ENCODE peak calls at places on chromosome 21, in four cellular contexts. A is K562, H is SK-N-SH, Y is GM12878. N is an unnamed sample.

GRCh38 chr21:17780539-17780938 is 38.6 kb downstream of the C21orf91 start:
- DNase-seq in Y (peak), H (no peak), A (no peak), N (no peak)

GRCh38 chr21:30747159-30747558 is at the start of gene KRTAP21-2:
- DNase-seq in H (no peak), Y (no peak), A (no peak), N (no peak)

GRCh38 chr21:35053356-35054096 is 4.4 kb upstream of the RUNX1 start:
- DNase-seq in Y (no peak), A (peak), H (no peak), N (peak)

GRCh38 chr21:29135481-29135880 is 5.0 kb downstream of the MAP3K7CL start:
- DNase-seq in H (no peak), A (no peak), Y (no peak), N (no peak)

GRCh38 chr21:17371470-17371869 is 141.4 kb upstream of the CXADR start:
- DNase-seq in Y (no peak), H (no peak), A (no peak), N (no peak)

GRCh38 chr21:20874202-20874601 is 124.0 kb upstream of the NCAM2 start:
- DNase-seq in H (no peak), Y (no peak), A (no peak), N (no peak)

GRCh38 chr21:34517491-34518245 is 5.7 kb upstream of the KCNE1 start:
- DNase-seq in A (peak), H (no peak), Y (no peak), N (peak)

GRCh38 chr21:34073032-34073748 is at the start of the genes MRPS6 and SLC5A3:
- DNase-seq in Y (no peak), H (peak), A (peak), N (peak)

GRCh38 chr21:35113064-35113463 is 64.0 kb upstream of the RUNX1 start:
- DNase-seq in Y (no peak), H (no peak), A (peak), N (no peak)

GRCh38 chr21:30146558-30147282 is 19.9 kb downstream of the CLDN17 start:
- DNase-seq in A (no peak), Y (no peak), H (no peak), N (no peak)

GRCh38 chr21:34092241-34092921 is 19.0 kb downstream of the MRPS6 start:
- DNase-seq in Y (no peak), H (no peak), A (no peak), N (no peak)

DNA sequence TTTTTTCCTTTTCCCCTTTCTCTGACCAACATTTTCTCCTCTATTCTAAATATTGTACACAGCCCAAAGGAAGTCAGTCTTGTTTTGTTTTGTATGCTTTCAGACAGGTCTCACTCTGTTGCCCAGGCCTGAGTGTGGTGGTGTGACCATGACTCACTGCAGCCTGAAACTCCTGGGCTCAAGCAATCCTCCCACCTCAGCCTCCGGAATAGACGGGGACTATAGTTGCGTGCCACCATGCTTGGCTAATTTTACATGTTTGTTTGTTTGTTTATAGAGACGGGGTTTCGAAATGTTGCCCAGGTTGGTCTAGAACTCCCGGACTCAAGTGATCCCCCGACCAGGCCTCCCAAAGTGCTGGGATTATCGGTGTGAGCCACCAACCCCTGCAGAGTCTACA is 72.8 kb downstream of the NRIP1 start:
- DNase-seq in A (peak), H (no peak), Y (no peak), N (no peak)
- TF ChIP-seq YY1 in A (no peak), H (no peak), Y (no peak), N (no peak)

DNA sequence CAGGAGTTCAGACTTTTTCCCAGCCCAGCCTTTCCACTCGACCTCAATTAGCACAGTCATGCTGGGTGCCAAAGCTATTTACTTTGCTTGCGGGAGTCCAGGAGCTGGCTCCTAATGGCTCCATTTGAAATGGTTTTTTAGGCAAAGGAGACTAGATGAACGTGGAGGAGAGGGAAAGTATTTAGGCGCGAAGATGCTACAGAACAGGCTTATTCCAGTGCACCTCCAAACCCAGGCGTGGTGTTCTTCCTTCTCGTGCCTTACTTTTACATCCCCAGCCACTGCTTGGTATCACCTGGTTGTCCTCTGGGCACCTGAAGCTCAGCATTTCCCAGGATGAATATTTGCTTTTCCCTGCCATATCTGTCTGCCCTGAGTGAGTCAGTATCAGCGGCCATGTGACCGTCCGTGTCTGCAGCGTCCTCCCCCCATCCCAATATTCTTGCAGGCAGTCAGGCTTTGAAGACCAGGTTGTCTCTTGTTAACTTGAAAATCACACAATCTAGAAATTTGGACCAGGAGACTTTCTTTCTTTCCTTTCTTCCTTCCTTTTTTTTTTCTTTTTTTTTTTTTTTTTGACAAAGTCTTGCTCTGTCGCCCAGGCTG is 198.5 kb downstream of the DYRK1A start:
- DNase-seq in Y (no peak), H (no peak), A (peak), N (peak)
- TF ChIP-seq FOXM1 in Y (no peak), H (no peak), A (no peak), N (no peak)

GRCh38 chr21:39118061-39118460 is 65.2 kb downstream of the PSMG1 start:
- DNase-seq in Y (no peak), H (no peak), A (no peak), N (no peak)
- TF ChIP-seq YY1 in Y (no peak), H (no peak), A (no peak), N (no peak)

GRCh38 chr21:41950941-41951408 is 2.8 kb downstream of the C2CD2 start:
- DNase-seq in Y (no peak), H (no peak), A (no peak), N (no peak)

GRCh38 chr21:41948404-41948895 is 5.4 kb downstream of the C2CD2 start:
- DNase-seq in A (no peak), Y (no peak), H (no peak), N (no peak)

GRCh38 chr21:41945982-41946381 is 7.8 kb downstream of the C2CD2 start:
- DNase-seq in Y (no peak), H (no peak), A (no peak), N (no peak)

GRCh38 chr21:41948901-41949300 is 4.9 kb downstream of the C2CD2 start:
- DNase-seq in H (no peak), A (no peak), Y (no peak), N (no peak)

DNA sequence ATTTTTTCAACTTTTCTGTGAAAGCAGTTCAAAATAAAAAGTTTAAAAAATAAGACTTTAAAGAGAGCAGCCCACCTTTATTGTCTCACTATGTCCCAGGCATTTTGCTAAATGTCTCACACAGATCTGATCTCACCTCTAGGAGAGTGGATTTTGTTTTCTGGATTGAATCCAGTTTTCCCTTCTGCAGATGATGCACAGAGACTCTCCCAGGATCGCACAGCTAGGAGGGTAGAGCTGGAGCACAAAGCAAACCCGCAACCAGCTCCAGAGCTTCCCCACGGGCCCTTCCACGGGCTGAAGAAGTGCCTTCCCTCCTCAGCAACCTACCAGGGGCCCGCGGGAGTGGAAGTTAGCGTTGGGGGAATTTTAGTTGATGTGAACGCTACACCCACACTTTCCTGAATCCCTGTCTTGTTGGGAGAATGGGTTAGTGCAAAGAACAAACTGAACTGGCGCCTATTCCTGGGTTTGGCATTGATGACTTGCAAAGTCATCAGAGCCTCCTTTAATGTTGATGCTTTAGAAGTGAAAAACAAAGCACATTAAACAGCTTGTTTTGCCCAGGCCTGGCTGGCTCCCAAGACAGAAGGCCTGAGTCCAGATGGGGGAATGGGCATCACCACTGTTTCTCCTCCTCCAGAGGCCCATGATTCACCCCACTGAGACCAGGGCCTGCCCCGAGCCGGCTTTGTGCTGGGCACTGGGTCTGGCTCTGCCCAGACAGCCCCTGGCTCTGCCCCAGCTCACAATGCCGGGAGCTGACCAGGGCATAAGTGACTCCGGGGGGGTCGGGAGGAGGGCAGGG is 6.0 kb downstream of the C2CD2 start:
- DNase-seq in A (no peak), Y (no peak), H (no peak), N (no peak)
- TF ChIP-seq FOXM1 in A (no peak), Y (no peak), H (no peak), N (no peak)

GRCh38 chr21:43208561-43209332 is 39.9 kb downstream of the CRYAA start:
- DNase-seq in A (no peak), H (no peak), Y (no peak), N (no peak)

GRCh38 chr21:43207868-43208267 is 39.1 kb downstream of the CRYAA start:
- DNase-seq in Y (no peak), A (no peak), H (no peak), N (no peak)

GRCh38 chr21:43210454-43211084 is 41.8 kb downstream of the CRYAA start:
- DNase-seq in H (no peak), Y (no peak), A (no peak), N (no peak)

GRCh38 chr21:43211085-43212071 is 42.6 kb downstream of the CRYAA start:
- DNase-seq in Y (no peak), H (peak), A (no peak), N (peak)

GRCh38 chr21:43209575-43210453 is 41.0 kb downstream of the CRYAA start:
- DNase-seq in H (peak), Y (no peak), A (peak), N (peak)
- TF ChIP-seq YY1 in H (no peak), Y (no peak), A (no peak), N (no peak)

GRCh38 chr21:32940079-32941014 is 85.4 kb upstream of the OLIG2 start:
- DNase-seq in A (peak), Y (no peak), H (peak), N (peak)
- TF ChIP-seq FOXM1 in A (no peak), Y (no peak), H (no peak), N (no peak)

GRCh38 chr21:45963225-45963555 is 18.4 kb upstream of the COL6A1 start:
- DNase-seq in H (no peak), Y (no peak), A (no peak), N (no peak)
- TF ChIP-seq YY1 in H (no peak), Y (no peak), A (no peak), N (no peak)

GRCh38 chr21:15687208-15687607 is 42.6 kb upstream of the USP25 start:
- DNase-seq in H (no peak), A (no peak), Y (no peak), N (no peak)
- TF ChIP-seq FOXM1 in H (no peak), A (no peak), Y (no peak), N (no peak)

DNA sequence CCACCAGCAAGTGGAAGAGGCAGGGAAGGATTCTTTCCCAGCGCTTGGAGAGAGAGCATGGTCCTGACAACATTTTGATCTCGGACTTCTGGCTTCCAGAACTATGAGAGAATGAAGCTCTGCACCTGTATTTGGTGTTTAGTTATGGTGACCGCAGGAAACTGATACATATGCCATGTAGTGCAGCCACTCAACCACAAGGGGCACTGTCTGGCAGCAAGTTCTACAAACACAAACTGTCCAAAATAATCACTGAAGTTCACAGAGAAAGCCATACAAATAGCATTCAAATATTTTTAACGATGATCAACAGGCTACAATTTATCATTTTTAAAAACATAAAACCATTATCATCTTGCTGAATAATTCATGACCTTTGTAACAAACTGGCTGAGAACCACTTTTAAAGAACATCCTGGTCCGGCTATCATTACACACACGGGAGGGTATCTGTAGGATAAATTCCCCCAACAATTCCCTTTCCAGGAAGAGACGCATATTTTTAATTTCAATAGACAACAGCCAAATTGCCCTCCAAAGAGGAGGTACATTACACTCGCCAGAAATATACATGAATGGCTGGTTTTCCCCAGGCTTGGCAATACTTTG is 9.3 kb upstream of the CBR3 start:
- DNase-seq in A (peak), Y (no peak), H (peak), N (peak)
- TF ChIP-seq YY1 in A (no peak), Y (no peak), H (no peak), N (no peak)

GRCh38 chr21:37232274-37233018 is 34.7 kb downstream of the VPS26C start:
- DNase-seq in H (no peak), A (no peak), Y (no peak), N (no peak)
- TF ChIP-seq FOXM1 in H (no peak), A (no peak), Y (peak), N (no peak)

N was measured in HepG2.